ENCODE peak calls at places on chromosomes 12 and 14, in five cellular contexts. V, G, K, B and O are unnamed samples.

GRCh38 chr12:50214018-50214417 is 46.8 kb upstream of the CERS5 start:
- DNase-seq in V (no peak), G (no peak), B (no peak), K (no peak), O (no peak)

GRCh38 chr14:47507866-47508265 is 167.5 kb downstream of the MDGA2 start:
- DNase-seq in V (no peak), K (no peak), B (no peak), G (no peak), O (no peak)

GRCh38 chr12:57491393-57492280 is 3.8 kb downstream of the MARS1 start:
- DNase-seq in G (no peak), B (peak; percentile 36), V (no peak), K (no peak), O (no peak)

GRCh38 chr12:85280984-85281946 is 1.2 kb downstream of the ALX1 start:
- DNase-seq in K (no peak), B (no peak), G (no peak), V (no peak), O (no peak)

GRCh38 chr12:10147714-10148403 is 17.9 kb upstream of the CLEC7A start:
- DNase-seq in K (no peak), G (no peak), B (no peak), V (no peak), O (no peak)

GRCh38 chr14:65238456-65238855 is 136.1 kb upstream of the MAX start:
- DNase-seq in V (no peak), K (peak; percentile 68), G (no peak), B (peak; percentile 72), O (no peak)

GRCh38 chr12:6563448-6564050 is 4.5 kb downstream of the NOP2 start:
- DNase-seq in G (peak; percentile 58), V (no peak), B (peak; percentile 32), K (peak; percentile 60), O (no peak)

GRCh38 chr14:29851397-29851796 is 76.2 kb downstream of the PRKD1 start:
- DNase-seq in V (no peak), B (no peak), K (no peak), G (no peak), O (no peak)

GRCh38 chr12:106234513-106234912 is 13.3 kb downstream of the CKAP4 start:
- DNase-seq in B (no peak), G (no peak), V (no peak), K (peak; percentile 87), O (no peak)

GRCh38 chr12:120774169-120774916 is 48.7 kb downstream of the ACADS start:
- DNase-seq in K (no peak), V (no peak), B (no peak), G (no peak), O (no peak)

GRCh38 chr12:45234134-45234865 is 18.4 kb downstream of the ANO6 start:
- DNase-seq in B (peak; percentile 83), G (no peak), V (no peak), K (peak; percentile 98), O (no peak)

GRCh38 chr12:32025906-32026305 is 66.7 kb downstream of the RESF1 start:
- DNase-seq in K (no peak), G (no peak), B (no peak), V (no peak), O (no peak)